ENCODE peak calls at places on chromosomes 4 and X, in four cellular contexts. I is K562, G is GM12878, R is HepG2. K is an unnamed sample.

GRCh38 chr4:146121757-146122156 is 53.8 kb upstream of the LSM6 start:
- DNase-seq in I (no peak), G (no peak), R (no peak), K (no peak)

GRCh38 chr4:3013323-3013722 is 50.0 kb downstream of the GRK4 start:
- DNase-seq in I (no peak), G (no peak), R (no peak), K (no peak)

GRCh38 chr4:129394635-129395034 is 298.7 kb downstream of the C4orf33 start:
- DNase-seq in I (no peak), G (no peak), R (no peak), K (no peak)

GRCh38 chr4:53620956-53621355 is 29.7 kb upstream of the LNX1 start:
- DNase-seq in I (no peak), G (no peak), R (no peak), K (peak; percentile 38)

GRCh38 chrX:88735835-88736234 is 11.2 kb upstream of the CPXCR1 start:
- DNase-seq in I (no peak), G (no peak), R (no peak), K (no peak)

GRCh38 chrX:149504226-149504914 is 736 bp downstream of the IDS start:
- DNase-seq in I (peak; percentile 39), G (no peak), R (no peak), K (peak; percentile 56)

GRCh38 chr4:90317785-90318184 is 190.6 kb downstream of the CCSER1 start:
- DNase-seq in I (no peak), G (no peak), R (no peak), K (no peak)

GRCh38 chr4:55013431-55013955 is 111.9 kb downstream of the KDR start:
- DNase-seq in I (no peak), G (no peak), R (no peak), K (no peak)

GRCh38 chr4:129254526-129254925 is 158.6 kb downstream of the C4orf33 start:
- DNase-seq in I (no peak), G (no peak), R (no peak), K (no peak)

GRCh38 chr4:5965225-5965624 is 53.0 kb downstream of the C4orf50 start:
- DNase-seq in I (no peak), G (no peak), R (no peak), K (no peak)

GRCh38 chr4:78940752-78941151 is 1.5 kb upstream of the PAQR3 start:
- DNase-seq in I (no peak), G (no peak), R (no peak), K (no peak)

GRCh38 chr4:11367371-11367770 is 61.3 kb downstream of the HS3ST1 start:
- DNase-seq in I (no peak), G (no peak), R (no peak), K (no peak)

GRCh38 chr4:165131247-165131832 is 18.7 kb upstream of the TMEM192 start:
- DNase-seq in I (peak; percentile 60), G (peak; percentile 41), R (peak; percentile 57), K (peak; percentile 84)

GRCh38 chr4:54961357-54961975 is 163.9 kb downstream of the KDR start:
- DNase-seq in I (peak; percentile 39), G (no peak), R (no peak), K (peak; percentile 61)

GRCh38 chr4:140711910-140712309 is 44.3 kb downstream of the TBC1D9 start:
- DNase-seq in I (no peak), G (no peak), R (peak; percentile 57), K (peak; percentile 42)

GRCh38 chrX:40326186-40326965 is 228.6 kb upstream of the BCOR start:
- DNase-seq in I (no peak), G (no peak), R (no peak), K (no peak)

GRCh38 chr4:57110635-57111546 is 706 bp upstream of the IGFBP7 start:
- DNase-seq in I (no peak), G (no peak), R (no peak), K (peak; percentile 69)

GRCh38 chr4:144645102-144645469 is 870 bp upstream of the HHIP start:
- DNase-seq in I (no peak), G (no peak), R (no peak), K (peak; percentile 45)

GRCh38 chr4:172480471-172480870 is 667.3 kb downstream of the GALNTL6 start:
- DNase-seq in I (no peak), G (no peak), R (no peak), K (no peak)

GRCh38 chr4:82809614-82810013 is 11.0 kb upstream of the SCD5 start:
- DNase-seq in I (no peak), G (no peak), R (no peak), K (no peak)

GRCh38 chrX:127207326-127207725 is 387.8 kb downstream of the PRR32 start:
- DNase-seq in I (no peak), G (no peak), R (no peak), K (no peak)

GRCh38 chr4:168177546-168178149 is 85.3 kb downstream of the ANXA10 start:
- DNase-seq in I (no peak), G (no peak), R (peak; percentile 50), K (no peak)

GRCh38 chr4:128859887-128860774 is 50.6 kb downstream of the JADE1 start:
- DNase-seq in I (no peak), G (no peak), R (no peak), K (no peak)

GRCh38 chrX:132058975-132059374 is 35.9 kb downstream of the STK26 start:
- DNase-seq in I (no peak), G (no peak), R (no peak), K (no peak)

GRCh38 chrX:1592863-1593201 is 1.4 kb downstream of the AKAP17A start:
- DNase-seq in I (no peak), G (no peak), R (no peak), K (no peak)
- H3K36me3 ChIP-seq in I (peaks cover 44% of the 10 kb centered on the region), G (peaks cover 21% of the 10 kb centered on the region), R (peaks cover 43% of the 10 kb centered on the region), K (no peaks in the 10 kb centered on the region)

GRCh38 chrX:46152756-46153155 is 392.5 kb downstream of the ZNF674 start:
- DNase-seq in I (no peak), G (no peak), R (no peak), K (no peak)
- TF ChIP-seq CREB1 in I (no peak), G (no peak), R (no peak), K (no peak)

DNA sequence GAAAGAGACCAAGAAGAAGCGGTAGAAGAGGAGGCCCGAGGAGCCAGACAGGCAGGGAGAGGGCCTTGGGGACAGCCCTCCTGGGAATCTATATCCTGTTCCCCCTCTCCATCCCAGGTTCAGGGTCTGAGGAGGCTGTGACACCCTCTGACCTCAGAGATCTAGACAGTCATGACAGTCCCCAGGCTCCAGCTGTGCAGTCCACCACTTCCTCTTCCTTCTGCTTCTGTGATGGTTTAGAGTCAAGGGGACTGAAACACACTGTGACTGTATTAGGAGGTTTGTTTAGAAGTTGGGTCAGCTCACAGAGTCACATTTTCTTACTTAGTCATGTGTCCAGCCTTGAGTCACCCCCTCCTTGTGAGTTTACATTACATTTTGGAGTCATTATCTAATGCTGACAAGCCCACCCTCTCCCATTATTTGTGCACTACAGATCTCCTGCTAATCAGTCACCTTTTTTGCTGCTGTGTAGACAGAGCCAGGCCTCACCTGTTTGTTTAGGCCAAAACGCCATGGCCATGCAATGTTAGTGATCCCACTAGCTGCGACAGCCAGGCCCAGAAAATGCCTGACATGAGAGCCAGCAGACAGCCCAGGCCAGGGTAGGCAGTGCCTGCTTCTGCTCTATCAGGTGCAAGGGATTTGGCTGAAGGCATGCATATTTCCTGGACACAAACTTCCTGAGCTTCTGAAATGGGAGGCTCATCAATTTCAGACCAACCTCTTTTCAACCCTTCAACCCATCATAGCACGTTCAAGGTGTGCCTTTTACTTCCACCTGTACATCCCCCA is 26.0 kb downstream of the MANBA start:
- DNase-seq in I (no peak), G (peak; percentile 39), R (peak; percentile 65), K (no peak)
- TF ChIP-seq JUNB in I (no peak), G (no peak), R (no peak), K (no peak)

DNA sequence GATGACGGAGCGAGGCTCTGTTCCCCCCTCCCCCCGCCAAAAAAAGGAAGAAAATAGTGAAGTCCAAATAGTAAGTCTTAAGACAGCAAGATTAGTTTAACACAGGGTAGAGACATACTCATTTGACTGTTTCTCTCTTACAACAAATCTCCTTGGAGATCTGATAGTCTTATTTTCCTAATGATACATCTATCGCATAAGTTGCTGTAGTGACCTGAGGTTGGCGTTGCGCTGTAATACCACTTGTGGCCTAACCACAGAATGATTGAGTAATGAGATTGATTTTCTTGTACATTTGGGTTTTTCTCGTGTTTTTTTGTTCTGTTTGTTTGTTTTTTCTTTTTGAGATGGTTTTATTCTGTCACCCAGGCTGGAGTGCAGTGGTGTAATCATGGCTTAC is 27.2 kb downstream of the OCIAD1 start:
- DNase-seq in I (no peak), G (no peak), R (no peak), K (peak; percentile 22)
- H3K36me3 ChIP-seq in I (peaks cover 66% of the 10 kb centered on the region), G (peaks cover 11% of the 10 kb centered on the region), R (no peaks in the 10 kb centered on the region), K (peaks cover 25% of the 10 kb centered on the region)

DNA sequence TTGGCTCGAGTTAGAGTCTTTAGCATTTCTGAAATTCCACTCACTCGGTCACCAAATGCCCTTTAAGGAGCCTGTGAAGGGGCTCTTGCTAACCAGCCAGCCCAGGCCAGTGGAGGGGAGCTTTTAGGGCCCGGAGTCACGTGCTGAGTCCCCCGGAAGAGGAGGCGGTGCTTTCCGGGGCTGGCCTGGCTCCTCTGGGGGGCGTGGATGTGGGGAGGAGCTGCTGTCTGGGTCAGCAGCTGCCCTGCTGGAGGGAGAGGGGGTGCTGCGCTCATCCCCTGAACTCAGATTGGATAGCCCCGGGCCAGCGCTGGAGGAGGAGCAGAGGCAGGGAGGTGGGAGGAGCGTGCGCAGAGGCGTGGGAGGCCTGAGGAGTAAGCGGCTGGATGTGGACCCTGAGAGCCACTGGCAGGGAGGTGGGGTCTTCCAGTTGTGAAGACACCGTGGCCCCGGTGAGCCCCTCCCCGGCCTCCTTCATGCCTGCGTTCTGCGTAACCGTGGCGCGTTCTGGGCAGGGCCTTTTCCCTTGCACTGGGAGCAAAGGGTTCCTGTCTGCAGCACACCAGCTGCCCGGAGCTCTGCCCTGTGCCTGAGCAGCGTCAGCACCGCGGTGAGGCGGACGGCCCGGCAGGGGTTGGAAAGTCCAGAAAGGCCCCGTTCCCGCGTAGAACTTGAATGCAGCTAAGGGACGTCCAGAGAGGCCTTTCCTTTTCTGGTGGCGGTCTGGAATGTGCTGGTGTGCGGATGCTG is 19.7 kb downstream of the MAEA start:
- DNase-seq in I (peak; percentile 88), G (peak; percentile 28), R (peak; percentile 91), K (peak; percentile 98)
- TF ChIP-seq CREB1 in I (no peak), G (no peak), R (no peak), K (peak; percentile 4)

GRCh38 chr4:20026456-20026855 is 225.2 kb upstream of the SLIT2 start:
- DNase-seq in I (no peak), G (no peak), R (no peak), K (no peak)

GRCh38 chr4:20028694-20029093 is 223.0 kb upstream of the SLIT2 start:
- DNase-seq in I (no peak), G (no peak), R (no peak), K (no peak)

DNA sequence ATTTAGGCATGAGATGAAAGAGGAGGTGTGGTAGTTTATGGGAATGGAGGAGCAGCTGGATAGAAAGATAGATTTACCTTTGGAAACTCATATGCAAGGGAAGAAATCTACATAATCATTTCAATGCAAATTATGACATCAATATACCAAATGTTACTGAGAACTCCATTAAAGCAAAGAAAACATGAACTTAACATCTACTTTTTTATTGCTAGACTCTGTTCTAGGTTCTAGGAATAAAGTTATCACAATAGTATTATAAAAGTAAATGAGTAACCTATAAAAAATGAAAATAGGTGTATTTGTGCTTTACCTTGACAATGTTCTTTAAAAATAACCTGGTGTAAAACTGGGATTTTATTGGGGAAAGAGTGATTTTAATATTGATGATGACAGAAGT is 221.6 kb upstream of the SLIT2 start:
- DNase-seq in I (no peak), G (no peak), R (no peak), K (no peak)
- TF ChIP-seq JUNB in I (no peak), G (no peak), R (no peak), K (no peak)